ENCODE peak calls at places on chromosomes 1 and 21, in seven cellular contexts. One of them, this sample, is unnamed.

GRCh38 chr1:7770620-7770938 is 517 bp upstream of the VAMP3 start:
- DNase-seq in lower leg skin: no peak
- DNase-seq in suprapubic skin: no peak
- DNase-seq in iris pigment epithelial cell: no peak
- DNase-seq in HS-5: no peak
- DNase-seq in A549: peak
- DNase-seq in stimulated activated CD4-positive, alpha-beta T cell treated with anti-CD3 and anti-CD28 coated beads, TNF-alpha, amount 100 ng/mL, for 4 hours: no peak
- DNase-seq in this sample: no peak

GRCh38 chr1:151327903-151328674 is 873 bp upstream of the PI4KB start:
- DNase-seq in stimulated activated CD4-positive, alpha-beta T cell treated with anti-CD3 and anti-CD28 coated beads, TNF-alpha, amount 100 ng/mL, for 4 hours: no peak
- DNase-seq in A549: peak
- DNase-seq in suprapubic skin: no peak
- DNase-seq in lower leg skin: no peak
- DNase-seq in HS-5: no peak
- DNase-seq in iris pigment epithelial cell: no peak
- DNase-seq in this sample: no peak

GRCh38 chr1:25112400-25112799 is 119.9 kb downstream of the SYF2 start:
- DNase-seq in stimulated activated CD4-positive, alpha-beta T cell treated with anti-CD3 and anti-CD28 coated beads, TNF-alpha, amount 100 ng/mL, for 4 hours: no peak
- DNase-seq in suprapubic skin: no peak
- DNase-seq in A549: no peak
- DNase-seq in iris pigment epithelial cell: no peak
- DNase-seq in lower leg skin: no peak
- DNase-seq in HS-5: no peak
- DNase-seq in this sample: no peak

GRCh38 chr1:228335406-228336307 is 71.0 kb downstream of the TRIM11 start:
- DNase-seq in iris pigment epithelial cell: no peak
- DNase-seq in suprapubic skin: no peak
- DNase-seq in stimulated activated CD4-positive, alpha-beta T cell treated with anti-CD3 and anti-CD28 coated beads, TNF-alpha, amount 100 ng/mL, for 4 hours: no peak
- DNase-seq in HS-5: no peak
- DNase-seq in lower leg skin: peak
- DNase-seq in A549: no peak
- DNase-seq in this sample: peak

GRCh38 chr1:110188116-110188618 is 21.9 kb upstream of the KCNC4 start:
- DNase-seq in HS-5: no peak
- DNase-seq in lower leg skin: no peak
- DNase-seq in iris pigment epithelial cell: peak
- DNase-seq in A549: no peak
- DNase-seq in suprapubic skin: no peak
- DNase-seq in stimulated activated CD4-positive, alpha-beta T cell treated with anti-CD3 and anti-CD28 coated beads, TNF-alpha, amount 100 ng/mL, for 4 hours: no peak
- DNase-seq in this sample: no peak

GRCh38 chr21:46191257-46191685 is 7.0 kb upstream of the SPATC1L start:
- DNase-seq in stimulated activated CD4-positive, alpha-beta T cell treated with anti-CD3 and anti-CD28 coated beads, TNF-alpha, amount 100 ng/mL, for 4 hours: no peak
- DNase-seq in suprapubic skin: peak
- DNase-seq in A549: no peak
- DNase-seq in iris pigment epithelial cell: peak
- DNase-seq in HS-5: peak
- DNase-seq in lower leg skin: peak
- DNase-seq in this sample: peak

GRCh38 chr1:234550341-234551031 is 59.5 kb downstream of the IRF2BP2 start:
- DNase-seq in stimulated activated CD4-positive, alpha-beta T cell treated with anti-CD3 and anti-CD28 coated beads, TNF-alpha, amount 100 ng/mL, for 4 hours: no peak
- DNase-seq in A549: no peak
- DNase-seq in suprapubic skin: no peak
- DNase-seq in HS-5: no peak
- DNase-seq in lower leg skin: peak
- DNase-seq in iris pigment epithelial cell: no peak
- DNase-seq in this sample: peak

GRCh38 chr21:42336065-42336464 is 14.7 kb downstream of the TFF2 start:
- DNase-seq in suprapubic skin: no peak
- DNase-seq in stimulated activated CD4-positive, alpha-beta T cell treated with anti-CD3 and anti-CD28 coated beads, TNF-alpha, amount 100 ng/mL, for 4 hours: no peak
- DNase-seq in HS-5: no peak
- DNase-seq in iris pigment epithelial cell: peak
- DNase-seq in lower leg skin: peak
- DNase-seq in A549: no peak
- DNase-seq in this sample: peak

GRCh38 chr1:43238104-43238503 is 31.7 kb upstream of the TMEM125 start:
- DNase-seq in iris pigment epithelial cell: peak
- DNase-seq in lower leg skin: peak
- DNase-seq in HS-5: no peak
- DNase-seq in stimulated activated CD4-positive, alpha-beta T cell treated with anti-CD3 and anti-CD28 coated beads, TNF-alpha, amount 100 ng/mL, for 4 hours: no peak
- DNase-seq in suprapubic skin: no peak
- DNase-seq in A549: peak
- DNase-seq in this sample: no peak

GRCh38 chr1:105865546-105865945 is 1190.9 kb upstream of the PRMT6 start:
- DNase-seq in lower leg skin: no peak
- DNase-seq in stimulated activated CD4-positive, alpha-beta T cell treated with anti-CD3 and anti-CD28 coated beads, TNF-alpha, amount 100 ng/mL, for 4 hours: no peak
- DNase-seq in HS-5: peak
- DNase-seq in suprapubic skin: no peak
- DNase-seq in iris pigment epithelial cell: peak
- DNase-seq in A549: no peak
- DNase-seq in this sample: no peak

GRCh38 chr1:24688621-24689195 is 45.6 kb downstream of the SRRM1 start:
- DNase-seq in suprapubic skin: no peak
- DNase-seq in HS-5: no peak
- DNase-seq in lower leg skin: peak
- DNase-seq in stimulated activated CD4-positive, alpha-beta T cell treated with anti-CD3 and anti-CD28 coated beads, TNF-alpha, amount 100 ng/mL, for 4 hours: peak
- DNase-seq in A549: peak
- DNase-seq in iris pigment epithelial cell: peak
- DNase-seq in this sample: no peak

GRCh38 chr21:43880111-43880985 is 15.3 kb downstream of the AGPAT3 start:
- DNase-seq in iris pigment epithelial cell: no peak
- DNase-seq in HS-5: no peak
- DNase-seq in stimulated activated CD4-positive, alpha-beta T cell treated with anti-CD3 and anti-CD28 coated beads, TNF-alpha, amount 100 ng/mL, for 4 hours: no peak
- DNase-seq in lower leg skin: no peak
- DNase-seq in A549: no peak
- DNase-seq in suprapubic skin: no peak
- DNase-seq in this sample: no peak

GRCh38 chr1:205421728-205422127 is at the start of gene LEMD1:
- DNase-seq in A549: no peak
- DNase-seq in suprapubic skin: no peak
- DNase-seq in lower leg skin: no peak
- DNase-seq in HS-5: no peak
- DNase-seq in iris pigment epithelial cell: no peak
- DNase-seq in stimulated activated CD4-positive, alpha-beta T cell treated with anti-CD3 and anti-CD28 coated beads, TNF-alpha, amount 100 ng/mL, for 4 hours: no peak
- DNase-seq in this sample: no peak

GRCh38 chr1:113538225-113538624 is 147.9 kb downstream of the MAGI3 start:
- DNase-seq in iris pigment epithelial cell: no peak
- DNase-seq in A549: no peak
- DNase-seq in stimulated activated CD4-positive, alpha-beta T cell treated with anti-CD3 and anti-CD28 coated beads, TNF-alpha, amount 100 ng/mL, for 4 hours: no peak
- DNase-seq in lower leg skin: no peak
- DNase-seq in suprapubic skin: no peak
- DNase-seq in HS-5: no peak
- DNase-seq in this sample: no peak

GRCh38 chr1:225881081-225882007 is 836 bp downstream of the TMEM63A start:
- DNase-seq in suprapubic skin: peak
- DNase-seq in lower leg skin: peak
- DNase-seq in iris pigment epithelial cell: no peak
- DNase-seq in A549: no peak
- DNase-seq in stimulated activated CD4-positive, alpha-beta T cell treated with anti-CD3 and anti-CD28 coated beads, TNF-alpha, amount 100 ng/mL, for 4 hours: no peak
- DNase-seq in HS-5: no peak
- DNase-seq in this sample: peak

GRCh38 chr1:8985915-8986813 is 40.1 kb downstream of the SLC2A7 start:
- DNase-seq in stimulated activated CD4-positive, alpha-beta T cell treated with anti-CD3 and anti-CD28 coated beads, TNF-alpha, amount 100 ng/mL, for 4 hours: no peak
- DNase-seq in iris pigment epithelial cell: peak
- DNase-seq in lower leg skin: peak
- DNase-seq in A549: peak
- DNase-seq in suprapubic skin: no peak
- DNase-seq in HS-5: peak
- DNase-seq in this sample: peak

GRCh38 chr1:84842748-84843231 is 50.2 kb downstream of the LPAR3 start:
- DNase-seq in stimulated activated CD4-positive, alpha-beta T cell treated with anti-CD3 and anti-CD28 coated beads, TNF-alpha, amount 100 ng/mL, for 4 hours: no peak
- DNase-seq in iris pigment epithelial cell: peak
- DNase-seq in suprapubic skin: no peak
- DNase-seq in HS-5: no peak
- DNase-seq in A549: no peak
- DNase-seq in lower leg skin: no peak
- DNase-seq in this sample: no peak

GRCh38 chr1:92480813-92481597 is 5.7 kb downstream of the GFI1 start:
- DNase-seq in iris pigment epithelial cell: no peak
- DNase-seq in lower leg skin: no peak
- DNase-seq in suprapubic skin: no peak
- DNase-seq in HS-5: no peak
- DNase-seq in stimulated activated CD4-positive, alpha-beta T cell treated with anti-CD3 and anti-CD28 coated beads, TNF-alpha, amount 100 ng/mL, for 4 hours: no peak
- DNase-seq in A549: no peak
- DNase-seq in this sample: no peak

GRCh38 chr1:6774381-6774780 is 10.9 kb upstream of the CAMTA1 start:
- DNase-seq in suprapubic skin: no peak
- DNase-seq in HS-5: no peak
- DNase-seq in A549: no peak
- DNase-seq in stimulated activated CD4-positive, alpha-beta T cell treated with anti-CD3 and anti-CD28 coated beads, TNF-alpha, amount 100 ng/mL, for 4 hours: no peak
- DNase-seq in lower leg skin: no peak
- DNase-seq in iris pigment epithelial cell: no peak
- DNase-seq in this sample: no peak

GRCh38 chr1:10389271-10389973 is 9.4 kb upstream of the PGD start:
- DNase-seq in HS-5: no peak
- DNase-seq in A549: no peak
- DNase-seq in iris pigment epithelial cell: no peak
- DNase-seq in lower leg skin: no peak
- DNase-seq in stimulated activated CD4-positive, alpha-beta T cell treated with anti-CD3 and anti-CD28 coated beads, TNF-alpha, amount 100 ng/mL, for 4 hours: no peak
- DNase-seq in suprapubic skin: no peak
- DNase-seq in this sample: no peak

GRCh38 chr21:28235169-28235892 is 757.3 kb downstream of the LTN1 start:
- DNase-seq in iris pigment epithelial cell: no peak
- DNase-seq in stimulated activated CD4-positive, alpha-beta T cell treated with anti-CD3 and anti-CD28 coated beads, TNF-alpha, amount 100 ng/mL, for 4 hours: no peak
- DNase-seq in A549: no peak
- DNase-seq in suprapubic skin: no peak
- DNase-seq in HS-5: no peak
- DNase-seq in lower leg skin: peak
- DNase-seq in this sample: no peak

GRCh38 chr1:107196973-107197562 is 56.2 kb downstream of the NTNG1 start:
- DNase-seq in A549: no peak
- DNase-seq in iris pigment epithelial cell: no peak
- DNase-seq in HS-5: no peak
- DNase-seq in suprapubic skin: no peak
- DNase-seq in stimulated activated CD4-positive, alpha-beta T cell treated with anti-CD3 and anti-CD28 coated beads, TNF-alpha, amount 100 ng/mL, for 4 hours: no peak
- DNase-seq in lower leg skin: no peak
- DNase-seq in this sample: no peak

GRCh38 chr1:48245106-48245505 is 22.6 kb downstream of the SLC5A9 start:
- DNase-seq in suprapubic skin: no peak
- DNase-seq in stimulated activated CD4-positive, alpha-beta T cell treated with anti-CD3 and anti-CD28 coated beads, TNF-alpha, amount 100 ng/mL, for 4 hours: no peak
- DNase-seq in HS-5: no peak
- DNase-seq in iris pigment epithelial cell: no peak
- DNase-seq in lower leg skin: no peak
- DNase-seq in A549: no peak
- DNase-seq in this sample: peak

GRCh38 chr1:202802998-202803932 is 5.0 kb downstream of the KDM5B start:
- DNase-seq in iris pigment epithelial cell: peak
- DNase-seq in HS-5: no peak
- DNase-seq in suprapubic skin: no peak
- DNase-seq in A549: no peak
- DNase-seq in lower leg skin: peak
- DNase-seq in stimulated activated CD4-positive, alpha-beta T cell treated with anti-CD3 and anti-CD28 coated beads, TNF-alpha, amount 100 ng/mL, for 4 hours: no peak
- DNase-seq in this sample: no peak

GRCh38 chr1:202160377-202160940 is at the start of gene PTPN7:
- DNase-seq in stimulated activated CD4-positive, alpha-beta T cell treated with anti-CD3 and anti-CD28 coated beads, TNF-alpha, amount 100 ng/mL, for 4 hours: peak
- DNase-seq in suprapubic skin: no peak
- DNase-seq in lower leg skin: no peak
- DNase-seq in iris pigment epithelial cell: no peak
- DNase-seq in HS-5: no peak
- DNase-seq in A549: no peak
- DNase-seq in this sample: no peak

This sample was measured in coronary artery.